ENCODE peak calls at places on chromosomes 16 and 17, in seven cellular contexts. One of them, this sample, is unnamed. For H3K27me3, the result is how much of the 10 kb centered on the place peaks cover.

GRCh38 chr17:68777243-68777855 is 176.2 kb upstream of the FAM20A start:
- DNase-seq in esophagus squamous epithelium: no peak
- DNase-seq in astrocyte: peak
- DNase-seq in IMR-90: peak
- DNase-seq in ovary: no peak
- DNase-seq in neural progenitor cell: peak
- DNase-seq in PC-9: no peak
- DNase-seq in this sample: peak

GRCh38 chr16:71472041-71472440 is 10.0 kb upstream of the ZNF23 start:
- DNase-seq in esophagus squamous epithelium: no peak
- DNase-seq in astrocyte: no peak
- DNase-seq in IMR-90: no peak
- DNase-seq in ovary: no peak
- DNase-seq in neural progenitor cell: no peak
- DNase-seq in PC-9: no peak
- DNase-seq in this sample: no peak

GRCh38 chr17:59892251-59892848 is 393 bp downstream of the TUBD1 start:
- DNase-seq in esophagus squamous epithelium: no peak
- DNase-seq in astrocyte: no peak
- DNase-seq in IMR-90: no peak
- DNase-seq in ovary: peak
- DNase-seq in neural progenitor cell: no peak
- DNase-seq in PC-9: no peak
- DNase-seq in this sample: no peak

GRCh38 chr17:78474631-78475146 is 96.2 kb downstream of the PGS1 start:
- DNase-seq in esophagus squamous epithelium: no peak
- DNase-seq in astrocyte: no peak
- DNase-seq in IMR-90: no peak
- DNase-seq in ovary: no peak
- DNase-seq in neural progenitor cell: no peak
- DNase-seq in PC-9: no peak
- DNase-seq in this sample: no peak

GRCh38 chr16:17548825-17549224 is 78.1 kb upstream of the XYLT1 start:
- DNase-seq in esophagus squamous epithelium: no peak
- DNase-seq in astrocyte: no peak
- DNase-seq in IMR-90: no peak
- DNase-seq in ovary: no peak
- DNase-seq in neural progenitor cell: no peak
- DNase-seq in PC-9: no peak
- DNase-seq in this sample: no peak

GRCh38 chr17:10061131-10061581 is 137.2 kb downstream of the GAS7 start:
- DNase-seq in esophagus squamous epithelium: no peak
- DNase-seq in astrocyte: no peak
- DNase-seq in IMR-90: no peak
- DNase-seq in ovary: no peak
- DNase-seq in neural progenitor cell: no peak
- DNase-seq in PC-9: no peak
- DNase-seq in this sample: peak

GRCh38 chr17:48756816-48757215 is 28.3 kb upstream of the HOXB13 start:
- DNase-seq in esophagus squamous epithelium: no peak
- DNase-seq in astrocyte: no peak
- DNase-seq in IMR-90: no peak
- DNase-seq in ovary: no peak
- DNase-seq in neural progenitor cell: no peak
- DNase-seq in PC-9: no peak
- DNase-seq in this sample: peak

GRCh38 chr17:11412653-11413052 is 171.6 kb downstream of the SHISA6 start:
- DNase-seq in esophagus squamous epithelium: no peak
- DNase-seq in astrocyte: no peak
- DNase-seq in IMR-90: no peak
- DNase-seq in ovary: no peak
- DNase-seq in neural progenitor cell: no peak
- DNase-seq in PC-9: no peak
- DNase-seq in this sample: no peak

GRCh38 chr17:46769531-46770438 is 48.7 kb downstream of the WNT3 start:
- DNase-seq in esophagus squamous epithelium: no peak
- DNase-seq in astrocyte: no peak
- DNase-seq in IMR-90: no peak
- DNase-seq in ovary: peak
- DNase-seq in neural progenitor cell: no peak
- DNase-seq in PC-9: peak
- DNase-seq in this sample: peak

GRCh38 chr17:36506249-36506826 is 19.9 kb downstream of the ZNHIT3 start:
- DNase-seq in esophagus squamous epithelium: no peak
- DNase-seq in astrocyte: no peak
- DNase-seq in IMR-90: no peak
- DNase-seq in ovary: no peak
- DNase-seq in neural progenitor cell: no peak
- DNase-seq in PC-9: no peak
- DNase-seq in this sample: no peak

GRCh38 chr17:80253631-80254395 is 6.8 kb upstream of the RNF213 start:
- DNase-seq in esophagus squamous epithelium: no peak
- DNase-seq in astrocyte: no peak
- DNase-seq in IMR-90: no peak
- DNase-seq in ovary: no peak
- DNase-seq in neural progenitor cell: no peak
- DNase-seq in PC-9: no peak
- DNase-seq in this sample: no peak

GRCh38 chr17:19388791-19389190 is 1.8 kb upstream of the MFAP4 start:
- DNase-seq in esophagus squamous epithelium: no peak
- DNase-seq in astrocyte: no peak
- DNase-seq in IMR-90: peak
- DNase-seq in ovary: no peak
- DNase-seq in neural progenitor cell: no peak
- DNase-seq in PC-9: no peak
- DNase-seq in this sample: peak

GRCh38 chr17:8674344-8675305 is 44.1 kb upstream of the MYH10 start:
- DNase-seq in esophagus squamous epithelium: no peak
- DNase-seq in astrocyte: peak
- DNase-seq in IMR-90: peak
- DNase-seq in ovary: peak
- DNase-seq in neural progenitor cell: no peak
- DNase-seq in PC-9: no peak
- DNase-seq in this sample: no peak

GRCh38 chr17:81906476-81907218 is 4.6 kb downstream of the PCYT2 start:
- DNase-seq in esophagus squamous epithelium: no peak
- DNase-seq in astrocyte: no peak
- DNase-seq in IMR-90: no peak
- DNase-seq in ovary: no peak
- DNase-seq in neural progenitor cell: no peak
- DNase-seq in PC-9: no peak
- DNase-seq in this sample: no peak

GRCh38 chr17:58242171-58242784 is 3.9 kb downstream of the LPO start:
- DNase-seq in esophagus squamous epithelium: no peak
- DNase-seq in astrocyte: no peak
- DNase-seq in IMR-90: no peak
- DNase-seq in ovary: no peak
- DNase-seq in neural progenitor cell: no peak
- DNase-seq in PC-9: no peak
- DNase-seq in this sample: peak
- H3K27me3 ChIP-seq in esophagus squamous epithelium: under half
- H3K27me3 ChIP-seq in astrocyte: half or more
- H3K27me3 ChIP-seq in IMR-90: half or more
- H3K27me3 ChIP-seq in ovary: under half
- H3K27me3 ChIP-seq in neural progenitor cell: half or more
- H3K27me3 ChIP-seq in PC-9: half or more
- H3K27me3 ChIP-seq in this sample: under half

GRCh38 chr17:5531019-5531418 is 44.7 kb downstream of the MIS12 start:
- DNase-seq in esophagus squamous epithelium: no peak
- DNase-seq in astrocyte: no peak
- DNase-seq in IMR-90: no peak
- DNase-seq in ovary: no peak
- DNase-seq in neural progenitor cell: no peak
- DNase-seq in PC-9: no peak
- DNase-seq in this sample: no peak

GRCh38 chr17:5523249-5523648 is 36.9 kb downstream of the MIS12 start:
- DNase-seq in esophagus squamous epithelium: no peak
- DNase-seq in astrocyte: no peak
- DNase-seq in IMR-90: no peak
- DNase-seq in ovary: no peak
- DNase-seq in neural progenitor cell: no peak
- DNase-seq in PC-9: no peak
- DNase-seq in this sample: no peak

GRCh38 chr17:5530265-5530782 is 44.0 kb downstream of the MIS12 start:
- DNase-seq in esophagus squamous epithelium: no peak
- DNase-seq in astrocyte: no peak
- DNase-seq in IMR-90: no peak
- DNase-seq in ovary: no peak
- DNase-seq in neural progenitor cell: no peak
- DNase-seq in PC-9: no peak
- DNase-seq in this sample: no peak

GRCh38 chr17:5527647-5528250 is 41.4 kb downstream of the MIS12 start:
- DNase-seq in esophagus squamous epithelium: no peak
- DNase-seq in astrocyte: no peak
- DNase-seq in IMR-90: no peak
- DNase-seq in ovary: no peak
- DNase-seq in neural progenitor cell: no peak
- DNase-seq in PC-9: no peak
- DNase-seq in this sample: no peak

GRCh38 chr17:5526821-5527598 is 40.6 kb downstream of the MIS12 start:
- DNase-seq in esophagus squamous epithelium: no peak
- DNase-seq in astrocyte: peak
- DNase-seq in IMR-90: peak
- DNase-seq in ovary: no peak
- DNase-seq in neural progenitor cell: peak
- DNase-seq in PC-9: peak
- DNase-seq in this sample: peak
- H3K4me3 ChIP-seq in esophagus squamous epithelium: no peak
- H3K4me3 ChIP-seq in astrocyte: no peak
- H3K4me3 ChIP-seq in IMR-90: no peak
- H3K4me3 ChIP-seq in ovary: no peak
- H3K4me3 ChIP-seq in neural progenitor cell: no peak
- H3K4me3 ChIP-seq in PC-9: no peak
- H3K4me3 ChIP-seq in this sample: no peak

GRCh38 chr16:56664506-56664905 is 3.4 kb downstream of the MT1G start:
- DNase-seq in esophagus squamous epithelium: no peak
- DNase-seq in astrocyte: no peak
- DNase-seq in IMR-90: no peak
- DNase-seq in ovary: no peak
- DNase-seq in neural progenitor cell: no peak
- DNase-seq in PC-9: no peak
- DNase-seq in this sample: no peak
- H3K27me3 ChIP-seq in esophagus squamous epithelium: under half
- H3K27me3 ChIP-seq in astrocyte: half or more
- H3K27me3 ChIP-seq in IMR-90: half or more
- H3K27me3 ChIP-seq in ovary: under half
- H3K27me3 ChIP-seq in neural progenitor cell: half or more
- H3K27me3 ChIP-seq in PC-9: under half
- H3K27me3 ChIP-seq in this sample: under half

GRCh38 chr16:15854906-15855703 is 1.7 kb downstream of the MYH11 start:
- DNase-seq in esophagus squamous epithelium: no peak
- DNase-seq in astrocyte: no peak
- DNase-seq in IMR-90: no peak
- DNase-seq in ovary: no peak
- DNase-seq in neural progenitor cell: no peak
- DNase-seq in PC-9: no peak
- DNase-seq in this sample: no peak
- H3K4me3 ChIP-seq in esophagus squamous epithelium: peak
- H3K4me3 ChIP-seq in astrocyte: no peak
- H3K4me3 ChIP-seq in IMR-90: no peak
- H3K4me3 ChIP-seq in ovary: peak
- H3K4me3 ChIP-seq in neural progenitor cell: no peak
- H3K4me3 ChIP-seq in PC-9: no peak
- H3K4me3 ChIP-seq in this sample: no peak

GRCh38 chr17:17727111-17727659 is 45.9 kb downstream of the RAI1 start:
- DNase-seq in esophagus squamous epithelium: no peak
- DNase-seq in astrocyte: no peak
- DNase-seq in IMR-90: no peak
- DNase-seq in ovary: no peak
- DNase-seq in neural progenitor cell: no peak
- DNase-seq in PC-9: no peak
- DNase-seq in this sample: no peak
- H3K27me3 ChIP-seq in esophagus squamous epithelium: under half
- H3K27me3 ChIP-seq in astrocyte: under half
- H3K27me3 ChIP-seq in IMR-90: under half
- H3K27me3 ChIP-seq in ovary: under half
- H3K27me3 ChIP-seq in neural progenitor cell: half or more
- H3K27me3 ChIP-seq in PC-9: under half
- H3K27me3 ChIP-seq in this sample: under half

GRCh38 chr16:67668495-67669157 is 2.0 kb downstream of the C16orf86 start:
- DNase-seq in esophagus squamous epithelium: no peak
- DNase-seq in astrocyte: no peak
- DNase-seq in IMR-90: no peak
- DNase-seq in ovary: no peak
- DNase-seq in neural progenitor cell: no peak
- DNase-seq in PC-9: no peak
- DNase-seq in this sample: no peak

GRCh38 chr16:67669499-67670101 is 3.0 kb downstream of the C16orf86 start:
- DNase-seq in esophagus squamous epithelium: no peak
- DNase-seq in astrocyte: no peak
- DNase-seq in IMR-90: no peak
- DNase-seq in ovary: peak
- DNase-seq in neural progenitor cell: no peak
- DNase-seq in PC-9: no peak
- DNase-seq in this sample: no peak

GRCh38 chr16:67666538-67667433 is at the start of the genes C16orf86 and ENKD1:
- DNase-seq in esophagus squamous epithelium: no peak
- DNase-seq in astrocyte: peak
- DNase-seq in IMR-90: peak
- DNase-seq in ovary: peak
- DNase-seq in neural progenitor cell: peak
- DNase-seq in PC-9: peak
- DNase-seq in this sample: peak

GRCh38 chr16:67667434-67667816 is 811 bp downstream of the C16orf86 start:
- DNase-seq in esophagus squamous epithelium: no peak
- DNase-seq in astrocyte: no peak
- DNase-seq in IMR-90: no peak
- DNase-seq in ovary: no peak
- DNase-seq in neural progenitor cell: no peak
- DNase-seq in PC-9: no peak
- DNase-seq in this sample: no peak

GRCh38 chr16:67667817-67668494 is 1.3 kb downstream of the C16orf86 start:
- DNase-seq in esophagus squamous epithelium: peak
- DNase-seq in astrocyte: peak
- DNase-seq in IMR-90: peak
- DNase-seq in ovary: peak
- DNase-seq in neural progenitor cell: peak
- DNase-seq in PC-9: peak
- DNase-seq in this sample: peak
- H3K4me3 ChIP-seq in esophagus squamous epithelium: peak
- H3K4me3 ChIP-seq in astrocyte: no peak
- H3K4me3 ChIP-seq in IMR-90: no peak
- H3K4me3 ChIP-seq in ovary: peak
- H3K4me3 ChIP-seq in neural progenitor cell: no peak
- H3K4me3 ChIP-seq in PC-9: no peak
- H3K4me3 ChIP-seq in this sample: no peak

GRCh38 chr16:3032624-3033023 is 4.1 kb downstream of the BICDL2 start:
- DNase-seq in esophagus squamous epithelium: no peak
- DNase-seq in astrocyte: no peak
- DNase-seq in IMR-90: no peak
- DNase-seq in ovary: no peak
- DNase-seq in neural progenitor cell: no peak
- DNase-seq in PC-9: no peak
- DNase-seq in this sample: no peak
- H3K27me3 ChIP-seq in esophagus squamous epithelium: under half
- H3K27me3 ChIP-seq in astrocyte: half or more
- H3K27me3 ChIP-seq in IMR-90: half or more
- H3K27me3 ChIP-seq in ovary: under half
- H3K27me3 ChIP-seq in neural progenitor cell: half or more
- H3K27me3 ChIP-seq in PC-9: under half
- H3K27me3 ChIP-seq in this sample: half or more

This sample was measured in MG63.